ENCODE peak calls at places on chromosomes 11 and 22, in nine cellular contexts. One of them, this sample, is unnamed.

GRCh38 chr11:76670475-76671235 is at the start of gene LRRC32:
- DNase-seq in lower leg skin: no peak
- DNase-seq in kidney epithelial cell: no peak
- DNase-seq in fibroblast of villous mesenchyme: no peak
- DNase-seq in brain microvascular endothelial cell: no peak
- DNase-seq in endothelial cell: peak
- DNase-seq in spleen: peak
- DNase-seq in GM20000: peak
- DNase-seq in right atrium auricular region: no peak
- DNase-seq in this sample: no peak

GRCh38 chr11:976431-977160 is 50.9 kb downstream of the AP2A2 start:
- DNase-seq in lower leg skin: no peak
- DNase-seq in GM20000: no peak
- DNase-seq in kidney epithelial cell: no peak
- DNase-seq in spleen: no peak
- DNase-seq in endothelial cell: no peak
- DNase-seq in right atrium auricular region: no peak
- DNase-seq in fibroblast of villous mesenchyme: no peak
- DNase-seq in brain microvascular endothelial cell: no peak
- DNase-seq in this sample: no peak

GRCh38 chr11:111347723-111348115 is 31.4 kb downstream of the POU2AF1 start:
- DNase-seq in right atrium auricular region: peak
- DNase-seq in endothelial cell: no peak
- DNase-seq in fibroblast of villous mesenchyme: peak
- DNase-seq in GM20000: no peak
- DNase-seq in brain microvascular endothelial cell: no peak
- DNase-seq in kidney epithelial cell: no peak
- DNase-seq in lower leg skin: peak
- DNase-seq in spleen: no peak
- DNase-seq in this sample: no peak

GRCh38 chr11:87298155-87298554 is 260.4 kb downstream of the TMEM135 start:
- DNase-seq in lower leg skin: no peak
- DNase-seq in right atrium auricular region: no peak
- DNase-seq in GM20000: no peak
- DNase-seq in endothelial cell: no peak
- DNase-seq in brain microvascular endothelial cell: no peak
- DNase-seq in spleen: no peak
- DNase-seq in kidney epithelial cell: no peak
- DNase-seq in fibroblast of villous mesenchyme: no peak
- DNase-seq in this sample: no peak

GRCh38 chr22:43789452-43789851 is 22.7 kb downstream of the EFCAB6 start:
- DNase-seq in endothelial cell: no peak
- DNase-seq in GM20000: no peak
- DNase-seq in lower leg skin: peak
- DNase-seq in right atrium auricular region: peak
- DNase-seq in spleen: no peak
- DNase-seq in kidney epithelial cell: peak
- DNase-seq in brain microvascular endothelial cell: peak
- DNase-seq in fibroblast of villous mesenchyme: peak
- DNase-seq in this sample: no peak

GRCh38 chr22:44870021-44870420 is 117.6 kb downstream of the ARHGAP8 start:
- DNase-seq in lower leg skin: no peak
- DNase-seq in brain microvascular endothelial cell: no peak
- DNase-seq in GM20000: no peak
- DNase-seq in spleen: no peak
- DNase-seq in kidney epithelial cell: peak
- DNase-seq in fibroblast of villous mesenchyme: peak
- DNase-seq in right atrium auricular region: no peak
- DNase-seq in endothelial cell: no peak
- DNase-seq in this sample: no peak

GRCh38 chr11:79708319-79708928 is 267.6 kb upstream of the TENM4 start:
- DNase-seq in lower leg skin: no peak
- DNase-seq in kidney epithelial cell: no peak
- DNase-seq in right atrium auricular region: no peak
- DNase-seq in endothelial cell: peak
- DNase-seq in spleen: no peak
- DNase-seq in GM20000: peak
- DNase-seq in fibroblast of villous mesenchyme: peak
- DNase-seq in brain microvascular endothelial cell: peak
- DNase-seq in this sample: no peak

GRCh38 chr22:23695141-23695540 is 4.3 kb downstream of the RGL4 start:
- DNase-seq in spleen: no peak
- DNase-seq in fibroblast of villous mesenchyme: no peak
- DNase-seq in brain microvascular endothelial cell: no peak
- DNase-seq in endothelial cell: no peak
- DNase-seq in right atrium auricular region: no peak
- DNase-seq in kidney epithelial cell: no peak
- DNase-seq in lower leg skin: no peak
- DNase-seq in GM20000: no peak
- DNase-seq in this sample: no peak

GRCh38 chr22:33811686-33812085 is 108.6 kb downstream of the LARGE1 start:
- DNase-seq in spleen: no peak
- DNase-seq in right atrium auricular region: peak
- DNase-seq in fibroblast of villous mesenchyme: peak
- DNase-seq in GM20000: no peak
- DNase-seq in brain microvascular endothelial cell: peak
- DNase-seq in kidney epithelial cell: no peak
- DNase-seq in endothelial cell: no peak
- DNase-seq in lower leg skin: peak
- DNase-seq in this sample: no peak

GRCh38 chr11:129374993-129375721 is 491 bp upstream of the BARX2 start:
- DNase-seq in GM20000: peak
- DNase-seq in right atrium auricular region: no peak
- DNase-seq in brain microvascular endothelial cell: no peak
- DNase-seq in kidney epithelial cell: no peak
- DNase-seq in lower leg skin: no peak
- DNase-seq in endothelial cell: peak
- DNase-seq in fibroblast of villous mesenchyme: peak
- DNase-seq in spleen: no peak
- DNase-seq in this sample: no peak

GRCh38 chr22:29369460-29369859 is 18.9 kb downstream of the AP1B1 start:
- DNase-seq in endothelial cell: peak
- DNase-seq in brain microvascular endothelial cell: peak
- DNase-seq in GM20000: no peak
- DNase-seq in right atrium auricular region: peak
- DNase-seq in kidney epithelial cell: no peak
- DNase-seq in fibroblast of villous mesenchyme: peak
- DNase-seq in spleen: peak
- DNase-seq in lower leg skin: peak
- DNase-seq in this sample: no peak

GRCh38 chr22:26410398-26410797 is 18.7 kb upstream of the ASPHD2 start:
- DNase-seq in kidney epithelial cell: no peak
- DNase-seq in spleen: no peak
- DNase-seq in brain microvascular endothelial cell: no peak
- DNase-seq in lower leg skin: no peak
- DNase-seq in fibroblast of villous mesenchyme: no peak
- DNase-seq in GM20000: no peak
- DNase-seq in endothelial cell: no peak
- DNase-seq in right atrium auricular region: no peak
- DNase-seq in this sample: no peak

GRCh38 chr22:39534591-39535301 is 2.2 kb upstream of the RPS19BP1 start:
- DNase-seq in endothelial cell: peak
- DNase-seq in GM20000: peak
- DNase-seq in lower leg skin: peak
- DNase-seq in spleen: peak
- DNase-seq in right atrium auricular region: peak
- DNase-seq in brain microvascular endothelial cell: peak
- DNase-seq in fibroblast of villous mesenchyme: peak
- DNase-seq in kidney epithelial cell: no peak
- DNase-seq in this sample: peak

GRCh38 chr22:41308544-41308947 is 7.2 kb downstream of the ZC3H7B start:
- DNase-seq in kidney epithelial cell: no peak
- DNase-seq in fibroblast of villous mesenchyme: peak
- DNase-seq in lower leg skin: no peak
- DNase-seq in endothelial cell: no peak
- DNase-seq in right atrium auricular region: no peak
- DNase-seq in spleen: no peak
- DNase-seq in GM20000: no peak
- DNase-seq in brain microvascular endothelial cell: no peak
- DNase-seq in this sample: no peak
- TF ChIP-seq CTCF in kidney epithelial cell: no peak
- TF ChIP-seq CTCF in fibroblast of villous mesenchyme: no peak
- TF ChIP-seq CTCF in lower leg skin: no peak
- TF ChIP-seq CTCF in endothelial cell: no peak
- TF ChIP-seq CTCF in right atrium auricular region: no peak
- TF ChIP-seq CTCF in spleen: no peak
- TF ChIP-seq CTCF in GM20000: no peak
- TF ChIP-seq CTCF in brain microvascular endothelial cell: no peak
- TF ChIP-seq CTCF in this sample: no peak

GRCh38 chr11:101759771-101760450 is 154.9 kb upstream of the CEP126 start:
- DNase-seq in fibroblast of villous mesenchyme: peak
- DNase-seq in right atrium auricular region: no peak
- DNase-seq in spleen: no peak
- DNase-seq in endothelial cell: no peak
- DNase-seq in kidney epithelial cell: no peak
- DNase-seq in GM20000: no peak
- DNase-seq in lower leg skin: no peak
- DNase-seq in brain microvascular endothelial cell: no peak
- DNase-seq in this sample: no peak
- TF ChIP-seq CTCF in fibroblast of villous mesenchyme: peak
- TF ChIP-seq CTCF in right atrium auricular region: no peak
- TF ChIP-seq CTCF in spleen: no peak
- TF ChIP-seq CTCF in endothelial cell: no peak
- TF ChIP-seq CTCF in kidney epithelial cell: peak
- TF ChIP-seq CTCF in GM20000: no peak
- TF ChIP-seq CTCF in lower leg skin: no peak
- TF ChIP-seq CTCF in brain microvascular endothelial cell: peak
- TF ChIP-seq CTCF in this sample: no peak

GRCh38 chr22:46635756-46636155 is 15.6 kb downstream of the GRAMD4 start:
- DNase-seq in fibroblast of villous mesenchyme: no peak
- DNase-seq in brain microvascular endothelial cell: no peak
- DNase-seq in lower leg skin: no peak
- DNase-seq in endothelial cell: no peak
- DNase-seq in kidney epithelial cell: no peak
- DNase-seq in spleen: no peak
- DNase-seq in right atrium auricular region: no peak
- DNase-seq in GM20000: no peak
- DNase-seq in this sample: no peak
- TF ChIP-seq CTCF in fibroblast of villous mesenchyme: no peak
- TF ChIP-seq CTCF in brain microvascular endothelial cell: peak
- TF ChIP-seq CTCF in lower leg skin: no peak
- TF ChIP-seq CTCF in endothelial cell: no peak
- TF ChIP-seq CTCF in kidney epithelial cell: no peak
- TF ChIP-seq CTCF in spleen: no peak
- TF ChIP-seq CTCF in right atrium auricular region: no peak
- TF ChIP-seq CTCF in GM20000: no peak
- TF ChIP-seq CTCF in this sample: no peak

GRCh38 chr22:27681037-27681436 is 120.5 kb downstream of the MN1 start:
- DNase-seq in lower leg skin: no peak
- DNase-seq in right atrium auricular region: no peak
- DNase-seq in endothelial cell: no peak
- DNase-seq in GM20000: no peak
- DNase-seq in spleen: no peak
- DNase-seq in kidney epithelial cell: no peak
- DNase-seq in fibroblast of villous mesenchyme: no peak
- DNase-seq in brain microvascular endothelial cell: no peak
- DNase-seq in this sample: no peak

GRCh38 chr22:27679722-27680488 is 121.7 kb downstream of the MN1 start:
- DNase-seq in kidney epithelial cell: no peak
- DNase-seq in GM20000: no peak
- DNase-seq in spleen: peak
- DNase-seq in brain microvascular endothelial cell: no peak
- DNase-seq in lower leg skin: no peak
- DNase-seq in fibroblast of villous mesenchyme: no peak
- DNase-seq in right atrium auricular region: no peak
- DNase-seq in endothelial cell: no peak
- DNase-seq in this sample: no peak

GRCh38 chr22:27680636-27681035 is 120.9 kb downstream of the MN1 start:
- DNase-seq in fibroblast of villous mesenchyme: no peak
- DNase-seq in lower leg skin: no peak
- DNase-seq in endothelial cell: no peak
- DNase-seq in right atrium auricular region: no peak
- DNase-seq in brain microvascular endothelial cell: no peak
- DNase-seq in kidney epithelial cell: no peak
- DNase-seq in GM20000: no peak
- DNase-seq in spleen: peak
- DNase-seq in this sample: no peak

GRCh38 chr22:27684856-27685255 is 116.7 kb downstream of the MN1 start:
- DNase-seq in GM20000: no peak
- DNase-seq in fibroblast of villous mesenchyme: no peak
- DNase-seq in brain microvascular endothelial cell: no peak
- DNase-seq in lower leg skin: no peak
- DNase-seq in kidney epithelial cell: no peak
- DNase-seq in spleen: no peak
- DNase-seq in endothelial cell: no peak
- DNase-seq in right atrium auricular region: no peak
- DNase-seq in this sample: no peak

GRCh38 chr22:27682438-27682837 is 119.1 kb downstream of the MN1 start:
- DNase-seq in fibroblast of villous mesenchyme: no peak
- DNase-seq in brain microvascular endothelial cell: no peak
- DNase-seq in spleen: no peak
- DNase-seq in endothelial cell: peak
- DNase-seq in GM20000: no peak
- DNase-seq in lower leg skin: no peak
- DNase-seq in kidney epithelial cell: no peak
- DNase-seq in right atrium auricular region: no peak
- DNase-seq in this sample: no peak
- TF ChIP-seq CTCF in fibroblast of villous mesenchyme: peak
- TF ChIP-seq CTCF in brain microvascular endothelial cell: peak
- TF ChIP-seq CTCF in spleen: no peak
- TF ChIP-seq CTCF in endothelial cell: peak
- TF ChIP-seq CTCF in GM20000: no peak
- TF ChIP-seq CTCF in lower leg skin: no peak
- TF ChIP-seq CTCF in kidney epithelial cell: peak
- TF ChIP-seq CTCF in right atrium auricular region: peak
- TF ChIP-seq CTCF in this sample: no peak

DNA sequence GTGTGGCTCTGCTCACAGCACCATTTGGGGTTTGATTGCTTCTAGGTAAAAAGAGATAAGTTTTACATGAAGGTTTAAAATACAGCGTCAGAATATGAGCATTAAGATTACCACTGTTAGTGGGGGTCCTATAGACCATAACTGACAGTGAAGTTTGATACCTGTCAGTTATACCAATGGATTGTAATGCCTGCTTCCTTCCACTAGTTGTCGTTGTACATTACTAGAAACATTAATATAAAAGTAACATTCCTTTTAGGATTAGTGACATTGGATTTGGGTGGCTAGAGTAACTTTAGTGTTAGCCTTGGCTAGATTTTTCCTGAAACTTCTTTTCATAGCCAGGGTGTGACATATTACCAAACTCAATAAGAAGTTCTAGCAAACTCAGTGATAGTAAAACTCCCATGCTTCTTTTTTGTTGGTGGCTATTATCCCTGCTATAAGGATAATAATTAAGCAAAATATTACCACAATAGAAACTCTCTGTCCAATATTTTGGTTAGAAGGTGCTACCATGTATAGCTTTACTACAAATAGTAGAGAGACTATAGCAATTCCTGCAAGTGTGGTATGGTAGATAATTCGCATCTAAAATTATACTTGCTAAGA is 57.1 kb downstream of the FAM181B start:
- DNase-seq in right atrium auricular region: no peak
- DNase-seq in GM20000: no peak
- DNase-seq in endothelial cell: no peak
- DNase-seq in lower leg skin: no peak
- DNase-seq in fibroblast of villous mesenchyme: no peak
- DNase-seq in kidney epithelial cell: no peak
- DNase-seq in brain microvascular endothelial cell: no peak
- DNase-seq in spleen: no peak
- DNase-seq in this sample: no peak
- TF ChIP-seq CTCF in right atrium auricular region: peak
- TF ChIP-seq CTCF in GM20000: peak
- TF ChIP-seq CTCF in endothelial cell: peak
- TF ChIP-seq CTCF in lower leg skin: no peak
- TF ChIP-seq CTCF in fibroblast of villous mesenchyme: peak
- TF ChIP-seq CTCF in kidney epithelial cell: peak
- TF ChIP-seq CTCF in brain microvascular endothelial cell: peak
- TF ChIP-seq CTCF in spleen: peak
- TF ChIP-seq CTCF in this sample: no peak

GRCh38 chr11:131392528-131393255 is 22.3 kb downstream of the NTM start:
- DNase-seq in endothelial cell: peak
- DNase-seq in kidney epithelial cell: no peak
- DNase-seq in GM20000: no peak
- DNase-seq in brain microvascular endothelial cell: no peak
- DNase-seq in spleen: no peak
- DNase-seq in lower leg skin: no peak
- DNase-seq in right atrium auricular region: no peak
- DNase-seq in fibroblast of villous mesenchyme: no peak
- DNase-seq in this sample: no peak
- TF ChIP-seq CTCF in endothelial cell: no peak
- TF ChIP-seq CTCF in kidney epithelial cell: no peak
- TF ChIP-seq CTCF in GM20000: no peak
- TF ChIP-seq CTCF in brain microvascular endothelial cell: peak
- TF ChIP-seq CTCF in spleen: no peak
- TF ChIP-seq CTCF in lower leg skin: no peak
- TF ChIP-seq CTCF in right atrium auricular region: no peak
- TF ChIP-seq CTCF in fibroblast of villous mesenchyme: no peak
- TF ChIP-seq CTCF in this sample: no peak

This sample was measured in activated B cell treated with CpG ODN at 0.5 μM for 24 hours.